ENCODE peak calls at places on chromosome 15, in seven cellular contexts. One of them, this sample, is unnamed.

GRCh38 chr15:29600262-29600661 is 222.0 kb downstream of the TJP1 start:
- DNase-seq in GM12878: no peak
- DNase-seq in HCT116: no peak
- DNase-seq in Panc1: no peak
- DNase-seq in SK-N-SH: no peak
- DNase-seq in HepG2: no peak
- DNase-seq in K562: no peak
- DNase-seq in this sample: no peak

GRCh38 chr15:40274350-40275274 is 8.3 kb downstream of the ANKRD63 start:
- DNase-seq in GM12878: peak
- DNase-seq in HCT116: peak
- DNase-seq in Panc1: peak
- DNase-seq in SK-N-SH: peak
- DNase-seq in HepG2: peak
- DNase-seq in K562: peak
- DNase-seq in this sample: peak

GRCh38 chr15:22873841-22874240 is 35.4 kb downstream of the NIPA2 start:
- DNase-seq in GM12878: no peak
- DNase-seq in HCT116: no peak
- DNase-seq in Panc1: no peak
- DNase-seq in SK-N-SH: no peak
- DNase-seq in HepG2: no peak
- DNase-seq in K562: no peak
- DNase-seq in this sample: no peak

GRCh38 chr15:30985081-30985531 is 6.3 kb downstream of the MTMR10 start:
- DNase-seq in GM12878: no peak
- DNase-seq in HCT116: no peak
- DNase-seq in Panc1: no peak
- DNase-seq in SK-N-SH: peak
- DNase-seq in HepG2: no peak
- DNase-seq in K562: no peak
- DNase-seq in this sample: no peak

GRCh38 chr15:81293728-81294500 is 30.0 kb downstream of the STARD5 start:
- DNase-seq in GM12878: peak
- DNase-seq in HCT116: no peak
- DNase-seq in Panc1: no peak
- DNase-seq in SK-N-SH: peak
- DNase-seq in HepG2: no peak
- DNase-seq in K562: no peak
- DNase-seq in this sample: no peak

GRCh38 chr15:31077181-31077580 is 24.3 kb downstream of the TRPM1 start:
- DNase-seq in GM12878: no peak
- DNase-seq in HCT116: no peak
- DNase-seq in Panc1: no peak
- DNase-seq in SK-N-SH: no peak
- DNase-seq in HepG2: no peak
- DNase-seq in K562: no peak
- DNase-seq in this sample: no peak

GRCh38 chr15:92907880-92908279 is 7.8 kb downstream of the CHD2 start:
- DNase-seq in GM12878: no peak
- DNase-seq in HCT116: no peak
- DNase-seq in Panc1: no peak
- DNase-seq in SK-N-SH: no peak
- DNase-seq in HepG2: no peak
- DNase-seq in K562: no peak
- DNase-seq in this sample: no peak

GRCh38 chr15:89898628-89899302 is 5.0 kb upstream of the AP3S2 start:
- DNase-seq in GM12878: no peak
- DNase-seq in HCT116: peak
- DNase-seq in Panc1: peak
- DNase-seq in SK-N-SH: peak
- DNase-seq in HepG2: peak
- DNase-seq in K562: peak
- DNase-seq in this sample: peak

GRCh38 chr15:66411190-66411589 is 24.5 kb downstream of the MAP2K1 start:
- DNase-seq in GM12878: no peak
- DNase-seq in HCT116: no peak
- DNase-seq in Panc1: no peak
- DNase-seq in SK-N-SH: no peak
- DNase-seq in HepG2: no peak
- DNase-seq in K562: no peak
- DNase-seq in this sample: no peak

GRCh38 chr15:85859671-85860070 is 64.9 kb upstream of the KLHL25 start:
- DNase-seq in GM12878: no peak
- DNase-seq in HCT116: no peak
- DNase-seq in Panc1: no peak
- DNase-seq in SK-N-SH: no peak
- DNase-seq in HepG2: no peak
- DNase-seq in K562: no peak
- DNase-seq in this sample: no peak

DNA sequence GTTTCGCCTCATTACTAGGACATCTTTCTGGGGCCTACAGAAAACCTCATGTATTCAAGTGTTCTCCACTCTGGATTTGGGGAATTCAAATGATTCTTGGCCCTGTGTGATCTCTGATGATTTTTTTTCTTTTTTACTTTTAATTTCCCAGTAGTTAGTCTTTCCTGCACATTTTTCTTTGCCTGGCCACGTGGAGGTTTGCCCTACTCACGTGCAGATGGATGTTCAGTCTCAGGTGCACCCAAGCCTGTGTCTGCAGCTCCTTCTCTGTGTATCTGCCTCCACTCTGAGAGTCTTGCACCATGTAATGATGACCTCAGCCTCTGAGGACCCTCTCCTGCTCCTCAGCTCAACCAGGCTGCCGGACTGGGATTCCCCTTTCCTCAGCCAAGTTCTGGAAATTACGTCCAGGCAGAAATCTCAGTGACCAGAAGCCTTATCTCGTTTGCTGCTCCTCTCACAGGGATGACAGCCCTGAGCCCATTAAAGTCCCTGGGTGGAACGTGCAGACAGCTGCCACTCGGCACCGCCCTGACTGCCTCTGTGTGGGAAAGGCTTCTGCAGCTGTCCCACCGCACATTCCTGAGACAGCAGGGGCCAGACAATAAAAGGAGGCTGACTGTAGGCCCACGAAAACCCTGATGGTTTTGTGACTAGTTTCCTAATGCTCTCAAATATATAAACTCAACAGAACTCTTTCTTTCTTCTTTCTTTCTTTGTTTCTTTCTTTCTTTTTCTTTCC is 31.4 kb upstream of the GABRB3 start:
- DNase-seq in GM12878: no peak
- DNase-seq in HCT116: no peak
- DNase-seq in Panc1: no peak
- DNase-seq in SK-N-SH: no peak
- DNase-seq in HepG2: no peak
- DNase-seq in K562: no peak
- DNase-seq in this sample: no peak
- H3K27ac ChIP-seq in GM12878: no peak
- H3K27ac ChIP-seq in HCT116: no peak
- H3K27ac ChIP-seq in Panc1: no peak
- H3K27ac ChIP-seq in SK-N-SH: no peak
- H3K27ac ChIP-seq in HepG2: no peak
- H3K27ac ChIP-seq in K562: no peak
- H3K27ac ChIP-seq in this sample: no peak

GRCh38 chr15:43953402-43953801 is 126.6 kb downstream of the WDR76 start:
- DNase-seq in GM12878: no peak
- DNase-seq in HCT116: no peak
- DNase-seq in Panc1: no peak
- DNase-seq in SK-N-SH: no peak
- DNase-seq in HepG2: no peak
- DNase-seq in K562: no peak
- DNase-seq in this sample: no peak

GRCh38 chr15:43954181-43954621 is 127.4 kb downstream of the WDR76 start:
- DNase-seq in GM12878: no peak
- DNase-seq in HCT116: no peak
- DNase-seq in Panc1: no peak
- DNase-seq in SK-N-SH: no peak
- DNase-seq in HepG2: no peak
- DNase-seq in K562: no peak
- DNase-seq in this sample: no peak

GRCh38 chr15:43957724-43958123 is 130.9 kb downstream of the WDR76 start:
- DNase-seq in GM12878: no peak
- DNase-seq in HCT116: no peak
- DNase-seq in Panc1: no peak
- DNase-seq in SK-N-SH: no peak
- DNase-seq in HepG2: no peak
- DNase-seq in K562: no peak
- DNase-seq in this sample: no peak

GRCh38 chr15:43955140-43955539 is 128.3 kb downstream of the WDR76 start:
- DNase-seq in GM12878: no peak
- DNase-seq in HCT116: no peak
- DNase-seq in Panc1: no peak
- DNase-seq in SK-N-SH: no peak
- DNase-seq in HepG2: no peak
- DNase-seq in K562: no peak
- DNase-seq in this sample: no peak

DNA sequence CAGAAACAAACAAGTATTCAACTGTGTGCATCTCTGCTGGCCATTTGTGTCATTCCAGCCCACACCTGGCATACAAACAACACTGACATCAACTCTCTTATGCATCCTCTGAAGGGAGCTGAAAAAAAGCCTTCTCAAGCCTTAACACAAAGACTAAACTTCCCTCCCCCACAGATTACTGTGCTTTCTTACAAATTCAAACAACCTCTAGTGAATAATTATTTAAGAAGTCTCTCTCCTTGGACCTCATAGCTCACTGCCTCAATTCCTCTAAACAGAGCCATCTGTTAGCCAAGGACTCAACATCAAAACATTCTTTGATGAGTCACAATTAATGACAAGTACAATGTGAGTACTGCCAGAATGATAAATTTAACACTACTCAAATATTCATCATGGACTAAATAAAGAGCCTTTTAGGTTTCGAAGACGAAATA is 132.1 kb downstream of the WDR76 start:
- DNase-seq in GM12878: no peak
- DNase-seq in HCT116: peak
- DNase-seq in Panc1: no peak
- DNase-seq in SK-N-SH: no peak
- DNase-seq in HepG2: no peak
- DNase-seq in K562: no peak
- DNase-seq in this sample: no peak
- TF ChIP-seq SIN3A in GM12878: no peak
- TF ChIP-seq SIN3A in HCT116: no peak
- TF ChIP-seq SIN3A in Panc1: no peak
- TF ChIP-seq SIN3A in SK-N-SH: peak
- TF ChIP-seq SIN3A in HepG2: no peak
- TF ChIP-seq SIN3A in K562: no peak
- TF ChIP-seq SIN3A in this sample: no peak

DNA sequence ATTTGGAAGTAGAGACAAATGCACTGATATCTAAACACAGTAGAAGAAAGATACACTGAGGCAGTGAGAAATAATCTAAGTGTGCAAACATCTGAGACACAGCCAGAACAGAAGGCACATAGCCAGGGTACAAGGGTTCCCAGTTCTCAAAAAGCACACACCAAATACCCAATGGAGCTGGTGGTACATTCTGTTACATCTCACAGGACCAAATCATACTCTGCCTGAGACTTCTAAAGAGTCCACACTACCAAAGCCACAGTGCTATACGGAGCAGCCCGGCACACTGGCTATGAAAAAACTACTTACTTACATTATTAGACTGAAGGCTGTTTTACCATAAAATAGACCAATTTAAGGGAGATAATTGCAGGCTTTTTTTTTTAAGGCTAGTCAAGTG is 19.3 kb downstream of the CLPX start:
- DNase-seq in GM12878: no peak
- DNase-seq in HCT116: no peak
- DNase-seq in Panc1: no peak
- DNase-seq in SK-N-SH: no peak
- DNase-seq in HepG2: no peak
- DNase-seq in K562: no peak
- DNase-seq in this sample: no peak
- H3K27ac ChIP-seq in GM12878: no peak
- H3K27ac ChIP-seq in HCT116: no peak
- H3K27ac ChIP-seq in Panc1: no peak
- H3K27ac ChIP-seq in SK-N-SH: no peak
- H3K27ac ChIP-seq in HepG2: no peak
- H3K27ac ChIP-seq in K562: no peak
- H3K27ac ChIP-seq in this sample: no peak

DNA sequence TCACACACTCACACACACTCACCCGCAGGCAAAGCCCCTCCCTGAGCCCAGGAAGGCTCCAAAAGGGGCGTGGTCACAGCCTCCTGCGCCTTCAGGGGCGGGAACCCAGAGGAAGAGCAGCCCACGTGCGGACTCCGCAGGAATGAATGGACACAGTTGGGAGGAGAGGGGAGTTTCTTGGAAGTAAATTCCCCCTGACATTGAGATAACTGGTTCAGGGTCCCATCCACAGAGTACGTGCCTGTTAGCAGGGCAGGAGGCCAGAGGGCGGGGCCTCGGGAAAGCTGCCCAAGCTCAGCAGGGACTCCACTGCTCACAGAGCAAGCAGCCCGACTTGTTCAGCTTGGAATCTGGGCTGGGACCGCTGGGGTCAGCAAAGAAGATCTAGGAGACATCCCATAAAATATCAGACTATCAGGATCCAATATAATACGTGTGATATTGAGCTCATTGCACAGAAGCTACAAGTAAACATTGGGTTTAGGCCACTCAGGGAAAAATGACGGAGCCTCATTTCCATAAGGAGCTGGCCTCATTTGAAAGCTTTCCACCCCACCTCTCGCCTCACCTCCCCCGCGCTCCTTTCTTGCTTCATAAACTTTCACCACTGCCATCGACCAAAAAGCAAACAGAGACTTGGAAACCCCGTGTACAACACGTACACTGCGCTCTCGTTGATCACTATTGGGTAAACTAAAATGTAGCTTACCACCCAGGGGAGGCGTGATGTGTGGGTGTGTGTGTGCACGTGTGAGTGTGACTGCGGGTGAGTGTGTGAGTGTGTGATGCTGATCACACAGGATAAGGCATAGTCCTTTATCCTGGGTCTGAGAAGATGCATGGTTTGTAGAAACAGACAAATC is 36.0 kb downstream of the TM2D3 start:
- DNase-seq in GM12878: no peak
- DNase-seq in HCT116: peak
- DNase-seq in Panc1: no peak
- DNase-seq in SK-N-SH: no peak
- DNase-seq in HepG2: peak
- DNase-seq in K562: peak
- DNase-seq in this sample: peak
- TF ChIP-seq SIN3A in GM12878: no peak
- TF ChIP-seq SIN3A in HCT116: no peak
- TF ChIP-seq SIN3A in Panc1: no peak
- TF ChIP-seq SIN3A in SK-N-SH: no peak
- TF ChIP-seq SIN3A in HepG2: peak
- TF ChIP-seq SIN3A in K562: no peak
- TF ChIP-seq SIN3A in this sample: no peak

DNA sequence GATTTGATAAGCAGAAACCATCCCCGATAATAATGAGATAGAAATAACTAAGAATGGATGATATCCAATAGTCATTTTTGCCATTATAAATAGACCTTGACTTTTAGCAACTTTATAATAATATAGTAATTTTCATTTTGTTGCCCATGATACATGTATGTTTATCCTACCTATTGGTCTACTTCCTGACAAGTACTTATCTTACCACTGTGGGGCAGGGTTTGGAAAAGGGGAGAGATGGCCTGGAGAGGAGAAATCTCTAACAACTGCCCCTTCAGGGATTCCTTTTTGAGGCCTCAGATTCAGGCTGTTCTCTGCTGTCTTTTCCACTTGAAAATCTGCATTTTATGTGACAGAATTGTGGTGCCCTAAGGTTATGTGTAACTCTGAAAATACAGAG is 42.2 kb downstream of the FAM98B start:
- DNase-seq in GM12878: no peak
- DNase-seq in HCT116: no peak
- DNase-seq in Panc1: no peak
- DNase-seq in SK-N-SH: no peak
- DNase-seq in HepG2: no peak
- DNase-seq in K562: no peak
- DNase-seq in this sample: no peak
- H3K27ac ChIP-seq in GM12878: no peak
- H3K27ac ChIP-seq in HCT116: no peak
- H3K27ac ChIP-seq in Panc1: no peak
- H3K27ac ChIP-seq in SK-N-SH: no peak
- H3K27ac ChIP-seq in HepG2: no peak
- H3K27ac ChIP-seq in K562: no peak
- H3K27ac ChIP-seq in this sample: no peak